ENCODE peak calls at places on chromosomes 11 and 22, in nine cellular contexts. U is RWPE2; V is hepatocyte; I is mammary epithelial cell; S is AG04450; T is SW 1271; N is GM20000; C is CD4-positive, alpha-beta T cell; M is CD8-positive, alpha-beta memory T cell. Y is an unnamed sample.

GRCh38 chr11:102361100-102362021 is 14.3 kb downstream of the BIRC2 start:
- DNase-seq in U (no peak), V (no peak), I (no peak), S (no peak), T (no peak), N (no peak), C (peak), M (no peak), Y (no peak)

GRCh38 chr11:86715611-86716010 is 43.2 kb upstream of the ME3 start:
- DNase-seq in U (no peak), V (no peak), I (no peak), S (no peak), T (no peak), N (no peak), C (no peak), M (no peak), Y (no peak)

GRCh38 chr11:44773351-44773965 is 46.7 kb downstream of the TSPAN18 start:
- DNase-seq in U (no peak), V (no peak), I (no peak), S (no peak), T (no peak), N (no peak), C (no peak), M (no peak), Y (no peak)

GRCh38 chr22:39574779-39575551 is 4.4 kb downstream of the CACNA1I start:
- DNase-seq in U (peak), V (peak), I (peak), S (peak), T (peak), N (no peak), C (no peak), M (no peak), Y (peak)

GRCh38 chr11:720642-721346 is 14.8 kb downstream of the EPS8L2 start:
- DNase-seq in U (peak), V (peak), I (peak), S (no peak), T (no peak), N (peak), C (no peak), M (no peak), Y (no peak)

GRCh38 chr22:24593810-24594568 is 1.1 kb upstream of the LRRC75B start:
- DNase-seq in U (no peak), V (no peak), I (no peak), S (no peak), T (no peak), N (peak), C (no peak), M (no peak), Y (no peak)

GRCh38 chr22:19978748-19979147 is 37.1 kb upstream of the TXNRD2 start:
- DNase-seq in U (no peak), V (no peak), I (no peak), S (no peak), T (no peak), N (no peak), C (no peak), M (no peak), Y (no peak)

GRCh38 chr22:27930246-27931060 is 11.4 kb upstream of the PITPNB start:
- DNase-seq in U (no peak), V (no peak), I (peak), S (no peak), T (no peak), N (no peak), C (no peak), M (no peak), Y (no peak)

GRCh38 chr22:22111267-22111751 is 128.7 kb upstream of the TOP3B start:
- DNase-seq in U (peak), V (peak), I (peak), S (peak), T (peak), N (peak), C (no peak), M (no peak), Y (no peak)

GRCh38 chr22:30015846-30016245 is 64.4 kb upstream of the HORMAD2 start:
- DNase-seq in U (no peak), V (no peak), I (peak), S (peak), T (no peak), N (no peak), C (no peak), M (no peak), Y (no peak)

GRCh38 chr11:109017489-109017888 is 352.6 kb downstream of the DDX10 start:
- DNase-seq in U (no peak), V (no peak), I (no peak), S (no peak), T (no peak), N (no peak), C (no peak), M (no peak), Y (no peak)

GRCh38 chr11:122637538-122637937 is 18.0 kb upstream of the UBASH3B start:
- DNase-seq in U (no peak), V (no peak), I (no peak), S (no peak), T (no peak), N (no peak), C (peak), M (no peak), Y (no peak)

GRCh38 chr22:19514831-19515565 is 9.2 kb downstream of the CLDN5 start:
- DNase-seq in U (no peak), V (no peak), I (peak), S (no peak), T (no peak), N (no peak), C (no peak), M (no peak), Y (no peak)

GRCh38 chr11:119115484-119116234 is 5.7 kb upstream of the HINFP start:
- DNase-seq in U (no peak), V (no peak), I (no peak), S (no peak), T (no peak), N (no peak), C (no peak), M (no peak), Y (no peak)

GRCh38 chr11:44673691-44674090 is 53.1 kb upstream of the TSPAN18 start:
- DNase-seq in U (no peak), V (no peak), I (no peak), S (no peak), T (no peak), N (no peak), C (no peak), M (no peak), Y (no peak)

GRCh38 chr11:112248216-112248615 is 12.4 kb downstream of the PLET1 start:
- DNase-seq in U (no peak), V (no peak), I (peak), S (no peak), T (no peak), N (no peak), C (no peak), M (no peak), Y (no peak)

GRCh38 chr11:46970913-46971625 is 34.5 kb downstream of the CSTPP1 start:
- DNase-seq in U (no peak), V (no peak), I (no peak), S (no peak), T (no peak), N (no peak), C (no peak), M (no peak), Y (no peak)

GRCh38 chr11:11659567-11660341 is 37.9 kb upstream of the GALNT18 start:
- DNase-seq in U (no peak), V (no peak), I (no peak), S (no peak), T (no peak), N (no peak), C (no peak), M (no peak), Y (no peak)

GRCh38 chr22:50012201-50013181 is at the start of gene IL17REL:
- DNase-seq in U (peak), V (peak), I (no peak), S (no peak), T (no peak), N (no peak), C (no peak), M (no peak), Y (no peak)

GRCh38 chr11:119702261-119702591 is 26.8 kb downstream of the NECTIN1 start:
- DNase-seq in U (no peak), V (no peak), I (peak), S (peak), T (no peak), N (no peak), C (no peak), M (no peak), Y (no peak)

GRCh38 chr11:45210846-45211245 is 64.4 kb downstream of the PRDM11 start:
- DNase-seq in U (no peak), V (no peak), I (no peak), S (no peak), T (no peak), N (no peak), C (no peak), M (no peak), Y (no peak)

GRCh38 chr11:134331565-134332188 is at the start of gene GLB1L2:
- DNase-seq in U (no peak), V (peak), I (peak), S (no peak), T (peak), N (peak), C (peak), M (peak), Y (peak)

GRCh38 chr22:37519268-37520195 is at the start of gene CARD10:
- DNase-seq in U (peak), V (peak), I (peak), S (no peak), T (peak), N (peak), C (no peak), M (no peak), Y (no peak)

GRCh38 chr11:62061356-62062222 is 62.2 kb upstream of the INCENP start:
- DNase-seq in U (no peak), V (peak), I (peak), S (no peak), T (no peak), N (no peak), C (no peak), M (no peak), Y (peak)

GRCh38 chr11:47317078-47317828 is 35.2 kb downstream of the MYBPC3 start:
- DNase-seq in U (no peak), V (no peak), I (no peak), S (no peak), T (no peak), N (no peak), C (no peak), M (no peak), Y (no peak)

GRCh38 chr11:45180158-45180887 is 33.9 kb downstream of the PRDM11 start:
- DNase-seq in U (no peak), V (peak), I (peak), S (no peak), T (peak), N (peak), C (no peak), M (no peak), Y (peak)

GRCh38 chr22:38727530-38728451 is 22.0 kb downstream of the GTPBP1 start:
- DNase-seq in U (no peak), V (no peak), I (no peak), S (no peak), T (no peak), N (no peak), C (no peak), M (no peak), Y (no peak)

GRCh38 chr11:65047581-65048422 is 6.8 kb downstream of the SAC3D1 start:
- DNase-seq in U (no peak), V (no peak), I (no peak), S (no peak), T (no peak), N (peak), C (no peak), M (no peak), Y (no peak)

GRCh38 chr11:14371249-14371648 is 12.3 kb upstream of the RRAS2 start:
- DNase-seq in U (no peak), V (no peak), I (no peak), S (no peak), T (no peak), N (no peak), C (no peak), M (no peak), Y (no peak)

Y was measured in C1 segment of cervical spinal cord.